ENCODE peak calls at places on chromosomes 4 and X, in seven cellular contexts. U is glomerular endothelial cell, C is left ventricle myocardium superior, I is HT-29, W is OCI-M1, D is iris pigment epithelial cell, X is spleen. L is an unnamed sample.

GRCh38 chr4:123234966-123235365 is 161.6 kb upstream of the SPRY1 start:
- DNase-seq in W (no peak), D (peak), C (no peak), X (no peak), I (no peak), U (no peak), L (no peak)

GRCh38 chr4:74768857-74769525 is 25.3 kb downstream of the BTC start:
- DNase-seq in U (peak), W (peak), C (no peak), I (peak), X (no peak), D (peak), L (peak)

GRCh38 chr4:106497271-106497670 is 128.7 kb upstream of the GIMD1 start:
- DNase-seq in C (no peak), X (no peak), U (no peak), D (peak), W (no peak), I (no peak), L (peak)

GRCh38 chr4:52712991-52713275 is 38.3 kb downstream of the ERVMER34-1 start:
- DNase-seq in C (no peak), X (no peak), U (no peak), I (no peak), D (no peak), W (peak), L (no peak)

GRCh38 chr4:55866973-55867574 is 13.6 kb downstream of the EXOC1 start:
- DNase-seq in W (peak), X (no peak), U (no peak), D (peak), C (no peak), I (peak), L (peak)

GRCh38 chr4:33709247-33709646 is 2535.1 kb downstream of the ARAP2 start:
- DNase-seq in X (no peak), D (peak), W (peak), I (no peak), U (no peak), C (no peak), L (peak)

GRCh38 chrX:138519296-138519695 is 192.2 kb downstream of the FGF13 start:
- DNase-seq in X (no peak), D (no peak), U (no peak), C (no peak), W (no peak), I (no peak), L (no peak)

GRCh38 chr4:76430519-76431388 is 4.3 kb upstream of the SHROOM3 start:
- DNase-seq in W (peak), C (no peak), I (peak), D (peak), U (peak), X (no peak), L (peak)

GRCh38 chr4:139301821-139302611 is at the start of gene NDUFC1:
- DNase-seq in W (peak), U (no peak), I (peak), C (peak), X (peak), D (peak), L (peak)

GRCh38 chr4:17168571-17168970 is 270.1 kb upstream of the LDB2 start:
- DNase-seq in C (no peak), X (no peak), D (peak), W (peak), U (peak), I (no peak), L (peak)

GRCh38 chr4:85514117-85514516 is 39.2 kb downstream of the ARHGAP24 start:
- DNase-seq in C (no peak), U (no peak), X (no peak), D (no peak), W (peak), I (no peak), L (no peak)

GRCh38 chrX:19739683-19740082 is 147.7 kb downstream of the SH3KBP1 start:
- DNase-seq in W (peak), U (peak), I (peak), D (peak), C (peak), X (peak), L (peak)

GRCh38 chr4:100366213-100366612 is 151.6 kb downstream of the EMCN start:
- DNase-seq in X (no peak), W (no peak), U (no peak), D (peak), C (no peak), I (no peak), L (no peak)

GRCh38 chr4:110480031-110480549 is 4.1 kb downstream of the ENPEP start:
- DNase-seq in U (no peak), D (peak), I (no peak), W (no peak), C (no peak), X (no peak), L (peak)

GRCh38 chr4:99518883-99519282 is 8.1 kb downstream of the C4orf17 start:
- DNase-seq in X (no peak), D (no peak), C (no peak), W (no peak), I (no peak), U (no peak), L (no peak)

GRCh38 chr4:45648846-45649245 is 475.0 kb downstream of the GABRG1 start:
- DNase-seq in D (no peak), C (no peak), X (no peak), I (no peak), W (no peak), U (no peak), L (no peak)

GRCh38 chr4:122156819-122157218 is 4.7 kb downstream of the BLTP1 start:
- DNase-seq in X (no peak), U (no peak), I (no peak), D (peak), C (no peak), W (peak), L (no peak)

GRCh38 chrX:63754141-63754859 is 30.7 kb downstream of the ARHGEF9 start:
- DNase-seq in D (peak), I (peak), U (no peak), X (no peak), C (no peak), W (peak), L (no peak)

GRCh38 chrX:9913041-9913440 is 54.1 kb upstream of the CLDN34 start:
- DNase-seq in I (no peak), X (no peak), D (peak), C (no peak), U (no peak), W (no peak), L (peak)

GRCh38 chrX:21374163-21374993 is at the start of gene CNKSR2:
- DNase-seq in C (peak), W (no peak), D (peak), U (no peak), X (peak), I (no peak), L (peak)

GRCh38 chr4:81688085-81688484 is 216.4 kb upstream of the RASGEF1B start:
- DNase-seq in X (no peak), W (no peak), U (no peak), I (peak), C (no peak), D (peak), L (peak)

GRCh38 chr4:77193511-77194236 is 36.7 kb downstream of the CCNG2 start:
- DNase-seq in X (peak), D (no peak), U (no peak), C (peak), W (peak), I (no peak), L (no peak)

GRCh38 chr4:11496313-11496956 is 67.7 kb upstream of the HS3ST1 start:
- DNase-seq in W (no peak), U (no peak), I (no peak), D (peak), C (no peak), X (no peak), L (no peak)